ENCODE peak calls at places on chromosomes 16 and 17, in five cellular contexts. O is NCI-H345, P is GM20000, B is prostate gland, J is GOT3. N is an unnamed sample.
A peak's percentile ranks its signal among the peaks of the same experiment; 100 is the strongest.

GRCh38 chr17:19538095-19539039 is 4.7 kb downstream of the SLC47A1 start:
- DNase-seq in O (no peak), P (no peak), B (no peak), J (no peak), N (peak; percentile 54)

GRCh38 chr17:51398647-51399046 is 138.3 kb downstream of the UTP18 start:
- DNase-seq in O (no peak), P (no peak), B (no peak), J (no peak), N (no peak)

GRCh38 chr16:85652431-85653221 is 36.1 kb downstream of the GINS2 start:
- DNase-seq in O (peak; percentile 65), P (no peak), B (no peak), J (no peak), N (peak; percentile 53)

GRCh38 chr16:80027007-80027965 is 426.7 kb upstream of the MAF start:
- DNase-seq in O (peak; percentile 27), P (no peak), B (peak; percentile 23), J (peak; percentile 50), N (peak; percentile 62)

GRCh38 chr16:73390936-73391335 is 343.0 kb upstream of the ZFHX3 start:
- DNase-seq in O (no peak), P (no peak), B (no peak), J (no peak), N (no peak)

GRCh38 chr16:58107228-58107627 is 22.0 kb downstream of the CFAP20 start:
- DNase-seq in O (no peak), P (no peak), B (no peak), J (no peak), N (no peak)

GRCh38 chr17:73281926-73282325 is 20.2 kb upstream of the CPSF4L start:
- DNase-seq in O (no peak), P (peak; percentile 71), B (no peak), J (no peak), N (no peak)

GRCh38 chr16:24700549-24701392 is 28.7 kb upstream of the TNRC6A start:
- DNase-seq in O (no peak), P (no peak), B (peak; percentile 77), J (peak; percentile 61), N (peak; percentile 80)

GRCh38 chr16:3095869-3096268 is 3.2 kb downstream of the ZSCAN10 start:
- DNase-seq in O (no peak), P (peak; percentile 93), B (no peak), J (no peak), N (no peak)

GRCh38 chr16:78444-79145 is 570 bp downstream of the MPG start:
- DNase-seq in O (no peak), P (peak; percentile 73), B (no peak), J (no peak), N (no peak)

GRCh38 chr17:80725532-80725931 is 180.9 kb downstream of the RPTOR start:
- DNase-seq in O (no peak), P (no peak), B (no peak), J (no peak), N (no peak)

GRCh38 chr17:57993471-57994365 is 5.7 kb upstream of the VEZF1 start:
- DNase-seq in O (peak; percentile 62), P (peak; percentile 29), B (no peak), J (no peak), N (no peak)

GRCh38 chr16:65570261-65570660 is 448.4 kb upstream of the CDH11 start:
- DNase-seq in O (no peak), P (no peak), B (no peak), J (no peak), N (no peak)

GRCh38 chr17:17798010-17798556 is 38.7 kb downstream of the SREBF1 start:
- DNase-seq in O (no peak), P (no peak), B (no peak), J (no peak), N (no peak)

GRCh38 chr16:75045424-75045823 is 46.6 kb downstream of the ZNRF1 start:
- DNase-seq in O (no peak), P (no peak), B (no peak), J (no peak), N (no peak)

GRCh38 chr17:2710804-2711607 is 558 bp downstream of the CLUH start:
- DNase-seq in O (no peak), P (no peak), B (no peak), J (no peak), N (peak; percentile 48)

GRCh38 chr17:28468781-28469180 is 4.7 kb upstream of the SLC13A2 start:
- DNase-seq in O (no peak), P (peak; percentile 60), B (no peak), J (no peak), N (no peak)

GRCh38 chr17:80294653-80295052 is 34.0 kb downstream of the RNF213 start:
- DNase-seq in O (no peak), P (no peak), B (no peak), J (no peak), N (no peak)

GRCh38 chr16:49469930-49470451 is 96.4 kb downstream of the C16orf78 start:
- DNase-seq in O (no peak), P (no peak), B (no peak), J (no peak), N (peak; percentile 28)

GRCh38 chr17:74742153-74742515 is 5.1 kb downstream of the RAB37 start:
- DNase-seq in O (no peak), P (peak; percentile 66), B (no peak), J (no peak), N (no peak)

GRCh38 chr16:85308585-85309540 is 196.6 kb upstream of the CIBAR2 start:
- DNase-seq in O (no peak), P (no peak), B (no peak), J (no peak), N (no peak)

GRCh38 chr16:19127674-19128131 is 13.9 kb downstream of the ITPRIPL2 start:
- DNase-seq in O (no peak), P (no peak), B (no peak), J (no peak), N (no peak)

GRCh38 chr17:3020381-3020780 is 43.0 kb downstream of the OR1D5 start:
- DNase-seq in O (no peak), P (no peak), B (no peak), J (no peak), N (no peak)